ENCODE peak calls at places on chromosomes 7 and 10, in four cellular contexts. D is body of pancreas, C is AG04450, T is tibial artery. H is an unnamed sample.

GRCh38 chr7:49453486-49453885 is 320.0 kb upstream of the VWC2 start:
- DNase-seq in D (no peak), C (no peak), T (no peak), H (no peak)

GRCh38 chr7:93046641-93047040 is 71.1 kb downstream of the SAMD9 start:
- DNase-seq in D (no peak), C (no peak), T (no peak), H (no peak)

GRCh38 chr7:80453699-80454340 is 58.0 kb downstream of the GNAT3 start:
- DNase-seq in D (no peak), C (no peak), T (no peak), H (peak)

GRCh38 chr7:42677751-42678231 is 234.1 kb downstream of the C7orf25 start:
- DNase-seq in D (no peak), C (no peak), T (no peak), H (no peak)

GRCh38 chr7:114426824-114427223 is 12.2 kb downstream of the FOXP2 start:
- DNase-seq in D (no peak), C (no peak), T (no peak), H (no peak)

GRCh38 chr10:67606572-67606971 is 89.4 kb downstream of the CTNNA3 start:
- DNase-seq in D (no peak), C (peak), T (no peak), H (no peak)

GRCh38 chr10:126001579-126001978 is 105.2 kb downstream of the FANK1 start:
- DNase-seq in D (peak), C (no peak), T (no peak), H (no peak)

GRCh38 chr7:119572132-119572531 is 700.8 kb upstream of the KCND2 start:
- DNase-seq in D (no peak), C (no peak), T (no peak), H (no peak)

GRCh38 chr7:46486264-46487206 is 565.5 kb upstream of the IGFBP3 start:
- DNase-seq in D (peak), C (peak), T (peak), H (peak)

GRCh38 chr10:99346247-99346646 is 17.1 kb downstream of the CNNM1 start:
- DNase-seq in D (no peak), C (peak), T (no peak), H (no peak)

GRCh38 chr7:103065666-103066065 is 8.9 kb downstream of the FBXL13 start:
- DNase-seq in D (peak), C (no peak), T (no peak), H (peak)

GRCh38 chr10:86951184-86951761 is 6.1 kb downstream of the MMRN2 start:
- DNase-seq in D (no peak), C (no peak), T (peak), H (no peak)

GRCh38 chr7:15801565-15801964 is 115.1 kb upstream of the MEOX2 start:
- DNase-seq in D (peak), C (peak), T (no peak), H (no peak)

GRCh38 chr10:44993922-44994751 is 6.6 kb upstream of the ZNF22 start:
- DNase-seq in D (no peak), C (peak), T (no peak), H (no peak)

GRCh38 chr7:1537631-1538412 is 7.3 kb downstream of the MAFK start:
- DNase-seq in D (peak), C (peak), T (peak), H (peak)

GRCh38 chr7:114930829-114931655 is 9.1 kb downstream of the MDFIC start:
- DNase-seq in D (no peak), C (no peak), T (no peak), H (no peak)

GRCh38 chr10:46254467-46254866 is 32.3 kb upstream of the ANTXRL start:
- DNase-seq in D (no peak), C (no peak), T (no peak), H (no peak)

GRCh38 chr7:112093409-112093808 is 112.8 kb downstream of the DOCK4 start:
- DNase-seq in D (no peak), C (no peak), T (no peak), H (no peak)

GRCh38 chr7:155729847-155730246 is 82.4 kb downstream of the SHH start:
- DNase-seq in D (peak), C (no peak), T (no peak), H (peak)

GRCh38 chr7:22672892-22673637 is 53.9 kb upstream of the IL6 start:
- DNase-seq in D (no peak), C (no peak), T (no peak), H (no peak)

GRCh38 chr10:77576633-77577032 is 61.0 kb downstream of the KCNMA1 start:
- DNase-seq in D (no peak), C (no peak), T (no peak), H (no peak)

GRCh38 chr10:77576007-77576367 is 61.6 kb downstream of the KCNMA1 start:
- DNase-seq in D (no peak), C (no peak), T (no peak), H (no peak)

GRCh38 chr10:77571490-77571889 is 66.1 kb downstream of the KCNMA1 start:
- DNase-seq in D (peak), C (no peak), T (no peak), H (no peak)

GRCh38 chr10:77575271-77576006 is 62.2 kb downstream of the KCNMA1 start:
- DNase-seq in D (no peak), C (no peak), T (no peak), H (no peak)

GRCh38 chr10:77574436-77574835 is 63.2 kb downstream of the KCNMA1 start:
- DNase-seq in D (no peak), C (no peak), T (no peak), H (no peak)
- TF ChIP-seq CTCF in D (no peak), C (no peak), T (peak), H (no peak)

DNA sequence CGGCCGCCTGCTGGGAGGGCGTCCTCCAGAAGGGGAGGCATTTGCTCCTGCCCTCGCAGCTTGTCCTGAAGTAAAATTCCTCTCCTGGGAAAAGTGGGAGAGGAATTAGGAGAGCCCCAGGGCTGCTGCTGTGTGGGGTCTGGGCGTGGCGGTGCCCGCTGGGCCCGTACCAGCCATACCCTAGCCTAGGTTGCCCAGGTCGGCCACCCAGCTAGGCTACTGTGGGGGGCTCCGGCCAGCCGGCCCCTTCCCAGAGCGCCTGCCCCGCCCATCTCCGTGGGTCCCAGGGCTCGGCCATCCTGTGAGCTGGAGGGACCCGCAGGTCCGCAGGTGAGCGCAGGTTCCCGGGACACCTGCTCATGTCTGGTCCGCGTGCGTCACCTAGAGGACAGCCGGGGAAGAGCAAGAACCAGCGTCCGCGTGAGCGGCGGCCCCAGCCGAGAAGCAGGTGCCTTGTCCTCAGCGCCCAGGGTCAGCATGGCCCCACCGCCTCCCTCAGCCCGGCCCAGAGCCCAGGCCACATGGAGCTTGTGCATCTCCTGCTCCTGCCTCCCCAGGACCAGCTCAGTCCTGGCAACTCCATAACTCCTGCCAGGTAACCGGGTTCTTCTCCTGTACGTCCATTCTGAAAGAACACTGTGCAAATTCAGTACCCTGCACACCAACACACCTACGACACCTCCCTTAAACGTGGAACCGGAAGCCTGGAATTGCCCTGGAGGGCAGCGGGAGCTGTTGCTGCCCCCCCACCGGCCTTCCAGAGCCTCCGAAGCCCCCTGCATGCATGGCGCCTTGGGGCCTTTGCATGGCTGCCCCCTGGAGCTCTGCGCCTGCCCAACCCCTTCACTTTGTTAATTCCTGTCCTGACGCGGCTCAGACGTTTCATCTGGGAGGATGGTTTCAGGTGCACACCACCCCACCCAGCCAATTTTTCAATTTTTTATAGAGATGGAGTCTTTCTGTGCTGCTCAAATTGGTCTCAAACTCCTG is 22.8 kb upstream of the FOXL3 start:
- DNase-seq in D (peak), C (no peak), T (no peak), H (peak)
- TF ChIP-seq CTCF in D (peak), C (no peak), T (peak), H (peak)

GRCh38 chr7:28362812-28363211 is 49.5 kb upstream of the CREB5 start:
- DNase-seq in D (no peak), C (no peak), T (no peak), H (no peak)
- TF ChIP-seq CTCF in D (no peak), C (peak), T (no peak), H (peak)

GRCh38 chr10:23291551-23292334 is 52.9 kb downstream of the C10orf67 start:
- DNase-seq in D (peak), C (no peak), T (no peak), H (no peak)

GRCh38 chr10:23293145-23293724 is 51.4 kb downstream of the C10orf67 start:
- DNase-seq in D (peak), C (no peak), T (no peak), H (peak)

GRCh38 chr10:23293973-23294372 is 50.6 kb downstream of the C10orf67 start:
- DNase-seq in D (no peak), C (no peak), T (no peak), H (no peak)

GRCh38 chr10:23294638-23295247 is 49.9 kb downstream of the C10orf67 start:
- DNase-seq in D (no peak), C (no peak), T (no peak), H (no peak)
- TF ChIP-seq CTCF in D (peak), C (peak), T (no peak), H (peak)

GRCh38 chr10:122139627-122140151 is 131.4 kb upstream of the BTBD16 start:
- DNase-seq in D (no peak), C (no peak), T (no peak), H (no peak)
- TF ChIP-seq CTCF in D (no peak), C (no peak), T (no peak), H (no peak)

DNA sequence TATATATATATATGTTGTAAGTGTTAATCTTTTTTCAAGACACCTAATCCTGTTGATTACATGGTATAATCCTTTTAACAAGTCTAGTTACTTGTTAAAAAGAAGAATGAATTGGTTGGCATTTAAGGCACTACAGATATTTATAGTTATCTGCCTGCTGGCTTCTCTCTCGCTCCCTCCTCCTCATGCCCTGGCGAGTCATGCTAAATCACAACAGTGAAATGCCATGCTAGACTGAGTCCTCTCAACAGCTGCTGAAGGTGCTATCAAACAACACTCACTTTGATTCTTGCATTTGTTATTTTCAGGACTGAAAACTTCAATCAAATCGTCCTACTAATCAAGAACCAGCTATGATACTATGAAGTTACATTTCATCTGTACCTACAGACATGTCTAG is 15.4 kb downstream of the NRAP start:
- DNase-seq in D (no peak), C (no peak), T (no peak), H (no peak)
- TF ChIP-seq CTCF in D (no peak), C (no peak), T (no peak), H (no peak)

GRCh38 chr7:143910473-143911248 is 8.7 kb upstream of the TCAF1 start:
- DNase-seq in D (no peak), C (no peak), T (no peak), H (no peak)

GRCh38 chr7:143914938-143915337 is 13.0 kb upstream of the TCAF1 start:
- DNase-seq in D (no peak), C (no peak), T (no peak), H (no peak)

GRCh38 chr7:143909863-143910262 is 7.9 kb upstream of the TCAF1 start:
- DNase-seq in D (no peak), C (no peak), T (no peak), H (no peak)

DNA sequence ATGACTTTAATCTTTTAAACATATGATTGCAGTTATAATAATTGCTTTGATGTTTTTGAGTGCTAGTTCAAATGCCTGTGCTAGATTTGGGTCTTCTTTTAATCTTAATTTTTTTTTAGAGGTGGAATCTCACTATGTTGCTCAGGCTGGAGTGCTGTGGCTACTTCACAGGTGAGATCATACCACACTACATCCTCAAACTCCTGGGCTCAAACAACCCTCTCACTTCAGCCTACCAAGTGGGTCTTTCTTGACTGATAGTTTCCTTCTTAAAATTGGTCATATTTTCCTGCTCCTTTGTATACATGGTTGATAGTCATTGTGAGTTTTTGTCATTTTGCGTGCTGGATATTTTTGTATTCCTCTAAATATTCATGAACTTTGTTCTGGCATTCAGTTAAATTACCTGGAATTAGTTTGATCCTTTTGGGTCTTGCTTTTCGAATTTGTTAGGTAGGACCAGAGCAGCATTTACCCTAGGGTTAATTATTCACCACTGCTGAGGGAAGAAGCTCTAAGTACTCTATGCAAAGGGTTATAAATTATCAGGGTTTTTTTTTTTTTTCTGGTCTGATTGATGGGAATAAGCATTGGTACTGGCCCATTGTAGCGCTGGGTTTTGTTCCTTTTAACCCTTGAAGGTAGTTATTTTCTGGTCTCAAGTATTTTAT is 12.1 kb upstream of the TCAF1 start:
- DNase-seq in D (no peak), C (no peak), T (no peak), H (no peak)
- TF ChIP-seq CTCF in D (no peak), C (no peak), T (no peak), H (no peak)

DNA sequence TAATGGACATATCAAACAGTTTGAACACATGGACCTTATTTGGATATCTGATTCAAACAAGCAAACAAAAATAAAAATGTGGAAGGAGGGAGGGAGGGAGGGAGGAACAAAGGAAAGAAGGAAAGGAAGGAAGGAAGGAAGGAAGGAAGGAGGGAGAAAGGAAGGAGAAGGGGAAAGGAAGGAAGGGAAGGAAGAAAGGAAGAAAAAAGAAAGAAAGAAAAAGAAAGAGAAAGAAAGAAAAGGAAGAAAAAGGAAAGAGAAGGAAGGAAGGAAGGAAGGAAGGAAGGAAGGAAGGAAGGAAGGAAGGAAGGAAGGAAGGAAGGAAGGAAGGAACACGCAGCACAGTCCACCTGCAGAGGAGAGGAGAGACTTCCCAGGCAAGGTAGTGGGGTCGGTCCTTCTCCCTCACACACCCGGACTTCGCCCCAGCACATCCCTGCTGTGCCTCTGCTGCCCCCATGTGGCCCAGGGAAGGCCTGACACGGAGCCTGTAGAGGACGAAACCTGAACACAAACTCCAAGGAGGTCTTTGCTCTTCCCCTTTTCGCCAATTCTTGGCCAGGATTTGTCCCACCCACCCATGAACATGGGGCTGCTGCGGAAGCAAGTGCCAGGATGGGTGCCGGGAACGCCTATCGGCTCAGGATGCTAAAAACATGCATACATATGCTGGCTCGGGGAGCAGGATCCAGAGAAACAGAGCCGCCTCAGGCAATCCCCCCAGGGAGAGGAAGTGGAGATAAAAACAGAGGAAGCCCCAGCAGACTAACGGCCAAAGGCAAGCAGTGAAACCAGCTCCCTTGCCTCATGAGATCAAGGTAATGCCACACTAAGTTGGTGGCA is 52.3 kb upstream of the DGKI start:
- DNase-seq in D (peak), C (peak), T (peak), H (peak)
- TF ChIP-seq CTCF in D (peak), C (peak), T (peak), H (peak)

DNA sequence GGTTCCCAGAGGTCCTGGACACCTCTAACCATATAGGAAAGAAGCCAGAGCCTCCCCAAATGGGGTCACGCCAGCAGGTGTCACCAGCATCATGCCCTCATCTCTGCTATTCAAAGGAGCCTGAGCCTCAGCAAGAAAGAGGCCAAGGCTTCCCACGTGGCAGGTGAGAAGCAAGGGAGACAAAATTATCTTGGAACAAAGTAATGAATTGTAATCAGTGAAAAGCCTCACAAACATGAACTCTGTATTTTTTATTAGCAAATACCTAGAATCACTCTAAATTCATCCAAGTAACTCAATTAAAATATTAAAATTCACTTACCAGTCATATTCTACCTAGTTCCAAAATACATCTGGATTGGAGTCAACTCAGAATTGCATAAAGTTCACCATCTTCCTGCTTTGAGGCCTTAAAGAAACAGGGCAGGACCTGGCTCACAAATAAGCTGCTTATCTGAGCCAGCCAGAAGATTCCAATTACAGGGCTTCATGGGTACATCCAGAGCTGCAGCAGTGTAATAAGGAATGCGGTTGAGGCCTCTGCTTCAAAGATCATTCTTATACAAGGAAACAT is 68.7 kb downstream of the SGMS1 start:
- DNase-seq in D (peak), C (no peak), T (no peak), H (no peak)
- TF ChIP-seq CTCF in D (no peak), C (no peak), T (no peak), H (no peak)

DNA sequence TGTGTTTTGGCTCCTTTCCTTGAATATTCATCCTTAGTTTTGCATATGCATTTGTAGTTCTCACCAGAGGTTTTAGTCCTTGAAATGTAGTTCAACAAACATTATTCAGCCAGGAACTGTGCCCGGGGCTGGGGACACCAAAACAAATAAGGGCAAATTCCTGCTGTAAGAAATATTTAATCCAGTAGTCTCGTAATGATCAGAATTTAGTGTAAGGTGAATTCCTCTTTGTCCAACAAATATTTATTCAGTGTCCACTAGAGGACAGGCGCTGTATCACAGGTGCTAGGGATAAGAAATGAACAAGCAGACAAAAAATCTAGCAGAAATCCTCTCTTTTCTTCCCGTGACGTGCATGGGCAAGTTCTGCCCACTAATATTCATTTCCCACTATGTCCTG is 17.6 kb downstream of the LGI1 start:
- DNase-seq in D (no peak), C (no peak), T (no peak), H (no peak)
- TF ChIP-seq CTCF in D (no peak), C (no peak), T (no peak), H (no peak)